ENCODE peak calls at places on chromosomes 12 and 14, in ten cellular contexts. K is kidney epithelial cell, W is GM23338, B is AG04450, H is tibial artery, N is lower lobe of right lung, M is A549, X is GM06990, E is thyroid gland, L is fibroblast of the aortic adventitia. S is an unnamed sample.

GRCh38 chr12:131067993-131068942 is 114.6 kb downstream of the ADGRD1 start:
- DNase-seq in E (no peak), L (peak; percentile 41), M (no peak), B (no peak), X (no peak), H (peak; percentile 15), K (no peak), N (no peak), W (no peak), S (no peak)

GRCh38 chr14:49992901-49993335 is 100.0 kb downstream of the ARF6 start:
- DNase-seq in K (no peak), W (no peak), B (no peak), M (no peak), E (no peak), H (no peak), L (peak; percentile 64), N (no peak), X (peak; percentile 66), S (no peak)

GRCh38 chr12:71556881-71557280 is 106.8 kb downstream of the ZFC3H1 start:
- DNase-seq in N (no peak), X (no peak), B (peak; percentile 68), M (peak; percentile 25), K (peak; percentile 88), H (no peak), W (peak; percentile 30), E (peak; percentile 5), L (peak; percentile 84), S (peak; percentile 58)

GRCh38 chr14:75092698-75093097 is 23.3 kb downstream of the ZC2HC1C start:
- DNase-seq in X (no peak), B (no peak), L (no peak), E (no peak), W (peak; percentile 22), K (no peak), H (no peak), M (no peak), N (no peak), S (no peak)

GRCh38 chr14:74713395-74713735 is 421 bp downstream of the FCF1 start:
- DNase-seq in M (no peak), B (no peak), H (no peak), X (no peak), N (no peak), K (no peak), E (no peak), L (no peak), W (no peak), S (no peak)

GRCh38 chr12:14473707-14474287 is 93.9 kb downstream of the PLBD1 start:
- DNase-seq in K (no peak), X (no peak), M (no peak), L (peak; percentile 46), B (no peak), E (no peak), N (no peak), H (no peak), W (peak; percentile 20), S (no peak)

GRCh38 chr12:104720346-104721064 is 237.6 kb downstream of the SLC41A2 start:
- DNase-seq in N (no peak), M (no peak), X (peak; percentile 36), W (no peak), K (no peak), L (no peak), E (no peak), H (no peak), B (peak; percentile 13), S (peak; percentile 85)

GRCh38 chr14:75482366-75482765 is 39.9 kb upstream of the BATF start:
- DNase-seq in X (no peak), W (no peak), L (no peak), E (no peak), H (no peak), M (no peak), K (no peak), N (no peak), B (no peak), S (no peak)

GRCh38 chr12:8698830-8699330 is 1.1 kb downstream of the RIMKLB start:
- DNase-seq in N (no peak), L (peak; percentile 45), X (no peak), E (no peak), K (no peak), H (no peak), W (no peak), M (no peak), B (no peak), S (no peak)

GRCh38 chr12:88417531-88417930 is 162.7 kb downstream of the KITLG start:
- DNase-seq in N (no peak), X (no peak), E (no peak), W (no peak), L (no peak), B (no peak), M (no peak), H (no peak), K (no peak), S (no peak)

GRCh38 chr12:50151047-50151687 is 16.0 kb downstream of the CERS5 start:
- DNase-seq in N (no peak), M (no peak), X (no peak), H (no peak), B (no peak), L (peak; percentile 51), W (no peak), E (no peak), K (no peak), S (no peak)

GRCh38 chr12:114679452-114679875 is 4.5 kb downstream of the TBX3 start:
- DNase-seq in W (peak; percentile 56), K (no peak), E (no peak), L (no peak), H (no peak), X (no peak), M (no peak), B (no peak), N (no peak), S (no peak)

GRCh38 chr12:114678028-114678427 is 5.9 kb downstream of the TBX3 start:
- DNase-seq in B (no peak), K (no peak), W (no peak), N (no peak), H (no peak), X (no peak), L (no peak), M (no peak), E (no peak), S (no peak)

GRCh38 chr12:114680498-114681148 is 3.4 kb downstream of the TBX3 start:
- DNase-seq in W (no peak), X (no peak), B (no peak), N (no peak), K (no peak), H (no peak), M (no peak), E (no peak), L (peak; percentile 32), S (no peak)

GRCh38 chr12:114679942-114680341 is 4.0 kb downstream of the TBX3 start:
- DNase-seq in M (no peak), N (no peak), H (no peak), L (no peak), K (no peak), E (no peak), W (no peak), B (no peak), X (no peak), S (no peak)

DNA sequence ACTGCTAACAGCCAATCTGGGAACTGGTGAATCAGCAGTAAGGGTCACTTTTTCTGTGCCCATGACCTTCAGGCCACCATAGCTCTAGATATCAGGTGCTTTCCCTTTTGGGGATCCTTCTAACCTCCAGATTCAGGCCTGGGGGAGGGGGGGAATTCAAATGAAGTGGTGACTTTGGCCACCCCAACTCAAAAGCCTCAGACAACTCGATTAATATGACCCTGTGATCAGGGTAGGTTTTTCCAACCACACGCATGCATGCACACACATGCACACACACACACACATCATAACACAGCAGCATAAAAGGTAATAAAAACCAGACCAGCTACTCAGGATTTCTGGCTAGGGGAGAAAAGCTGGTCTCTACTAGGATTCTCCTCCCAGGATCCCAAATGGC is 5.3 kb downstream of the TBX3 start:
- DNase-seq in H (no peak), K (no peak), W (peak; percentile 7), N (no peak), M (no peak), X (no peak), E (peak; percentile 44), L (no peak), B (no peak), S (no peak)
- H3K4me3 ChIP-seq in H (no peak overlapping the region), K (no peak overlapping the region), W (peak overlapping the region; percentile 29), N (peak overlapping the region; percentile 66), M (no peak overlapping the region), X (no peak overlapping the region), E (peak overlapping the region; percentile 77), L (no peak overlapping the region), B (peak overlapping the region; percentile 96), S (peak overlapping the region; percentile 90)

GRCh38 chr12:112419269-112420133 is 754 bp downstream of the PTPN11 start:
- DNase-seq in H (peak; percentile 75), X (no peak), L (peak; percentile 85), W (peak; percentile 85), E (peak; percentile 67), N (peak; percentile 76), M (peak; percentile 58), K (peak; percentile 39), B (peak; percentile 50), S (peak; percentile 37)
- TF ChIP-seq CTCF in H (no peak), X (no peak), L (no peak), W (no peak), E (no peak), N (no peak), M (peak; percentile 42), K (no peak), B (no peak), S (peak; percentile 2)

DNA sequence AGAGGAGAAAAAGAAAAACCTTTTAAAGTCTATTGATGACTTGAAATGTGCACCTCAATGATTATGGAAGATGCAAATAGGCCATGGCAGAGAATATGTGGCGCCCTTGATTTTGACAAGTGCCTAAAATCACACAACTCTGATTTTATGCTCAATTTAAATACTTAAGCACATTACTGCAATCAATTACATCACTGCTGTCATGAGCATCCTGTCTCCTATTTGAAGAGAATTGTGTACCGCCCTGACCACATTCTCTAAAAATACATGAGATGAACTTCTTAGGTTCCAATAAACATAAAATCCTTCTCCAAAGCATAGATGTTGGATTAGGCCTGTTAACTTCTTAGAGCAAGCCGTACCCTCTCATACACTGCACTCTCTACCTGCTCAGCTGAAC is 1.6 kb downstream of the TXNDC16 start:
- DNase-seq in M (no peak), K (no peak), B (no peak), H (no peak), W (no peak), X (no peak), E (no peak), L (no peak), N (no peak), S (no peak)
- H3K4me3 ChIP-seq in M (no peak overlapping the region), K (no peak overlapping the region), B (no peak overlapping the region), H (peak overlapping the region; percentile 96), W (peak overlapping the region; percentile 91), X (no peak overlapping the region), E (no peak overlapping the region), L (no peak overlapping the region), N (no peak overlapping the region), S (no peak overlapping the region)

GRCh38 chr12:100123316-100124095 is 19.2 kb downstream of the BLTP3B start:
- DNase-seq in W (no peak), N (no peak), E (no peak), M (no peak), K (no peak), L (no peak), B (no peak), X (no peak), H (no peak), S (no peak)

GRCh38 chr12:100133200-100133599 is 9.5 kb downstream of the BLTP3B start:
- DNase-seq in E (no peak), X (no peak), B (no peak), W (no peak), L (no peak), N (no peak), M (no peak), H (no peak), K (no peak), S (no peak)

GRCh38 chr12:100127766-100128508 is 14.7 kb downstream of the BLTP3B start:
- DNase-seq in E (no peak), M (no peak), X (no peak), H (no peak), W (no peak), K (no peak), L (peak; percentile 76), N (no peak), B (peak; percentile 38), S (no peak)

GRCh38 chr12:100128509-100128908 is 14.2 kb downstream of the BLTP3B start:
- DNase-seq in B (no peak), N (no peak), W (peak; percentile 82), E (peak; percentile 51), H (peak; percentile 58), K (no peak), L (peak; percentile 57), M (peak; percentile 33), X (no peak), S (no peak)
- TF ChIP-seq CTCF in B (peak; percentile 42), N (peak; percentile 38), W (peak; percentile 58), E (no peak), H (peak; percentile 46), K (peak; percentile 45), L (peak; percentile 60), M (peak; percentile 21), X (peak; percentile 13), S (peak; percentile 42)

S was measured in astrocyte of the cerebellum.